ENCODE peak calls at places on chromosomes 1 and 21, in four cellular contexts. L, Y, Q and M are unnamed samples.

GRCh38 chr1:74160045-74160444 is 37.9 kb downstream of the LRRIQ3 start:
- DNase-seq in L (no peak), Y (no peak), Q (no peak), M (no peak)

GRCh38 chr21:26093094-26093493 is 77.5 kb downstream of the APP start:
- DNase-seq in L (no peak), Y (no peak), Q (no peak), M (no peak)

GRCh38 chr1:175493321-175493998 is 249.9 kb downstream of the TNR start:
- DNase-seq in L (no peak), Y (no peak), Q (no peak), M (no peak)

GRCh38 chr1:910881-911721 is 12.6 kb upstream of the SAMD11 start:
- DNase-seq in L (no peak), Y (no peak), Q (peak), M (peak)

GRCh38 chr1:231172411-231172810 is 10.6 kb downstream of the TRIM67 start:
- DNase-seq in L (no peak), Y (no peak), Q (no peak), M (no peak)

GRCh38 chr1:116457944-116458343 is 84.9 kb downstream of the ATP1A1 start:
- DNase-seq in L (no peak), Y (no peak), Q (no peak), M (no peak)

GRCh38 chr1:39788758-39789570 is at the start of gene BMP8B:
- DNase-seq in L (peak), Y (no peak), Q (peak), M (peak)

GRCh38 chr1:235702412-235702811 is 52.8 kb upstream of the GNG4 start:
- DNase-seq in L (no peak), Y (no peak), Q (no peak), M (no peak)

GRCh38 chr1:198498881-198499280 is 41.6 kb downstream of the ATP6V1G3 start:
- DNase-seq in L (no peak), Y (no peak), Q (no peak), M (no peak)

GRCh38 chr1:241612533-241613505 is 27.4 kb downstream of the CHML start:
- DNase-seq in L (no peak), Y (no peak), Q (no peak), M (no peak)